ENCODE peak calls at places on chromosomes 11 and 22, in six cellular contexts. One of them, this sample, is unnamed.

GRCh38 chr22:23521442-23522113 is 58.5 kb downstream of the IGLL1 start:
- DNase-seq in posterior vena cava: peak
- DNase-seq in mammary epithelial cell: peak
- DNase-seq in NCI-H2081: peak
- DNase-seq in activated T-helper 9 cell treated with anti-CD3 and anti-CD28 coated beads, Interleukin-2, amount 50 U/mL, for 16 hours: peak
- DNase-seq in cardiac fibroblast: peak
- DNase-seq in this sample: peak

GRCh38 chr11:16739326-16739875 is 954 bp downstream of the C11orf58 start:
- DNase-seq in posterior vena cava: no peak
- DNase-seq in mammary epithelial cell: peak
- DNase-seq in NCI-H2081: no peak
- DNase-seq in activated T-helper 9 cell treated with anti-CD3 and anti-CD28 coated beads, Interleukin-2, amount 50 U/mL, for 16 hours: no peak
- DNase-seq in cardiac fibroblast: peak
- DNase-seq in this sample: no peak

GRCh38 chr22:36998620-36999351 is 20.5 kb downstream of the TST start:
- DNase-seq in posterior vena cava: peak
- DNase-seq in mammary epithelial cell: peak
- DNase-seq in NCI-H2081: no peak
- DNase-seq in activated T-helper 9 cell treated with anti-CD3 and anti-CD28 coated beads, Interleukin-2, amount 50 U/mL, for 16 hours: no peak
- DNase-seq in cardiac fibroblast: peak
- DNase-seq in this sample: no peak

GRCh38 chr11:6658647-6659046 is 3.0 kb upstream of the DCHS1 start:
- DNase-seq in posterior vena cava: no peak
- DNase-seq in mammary epithelial cell: no peak
- DNase-seq in NCI-H2081: no peak
- DNase-seq in activated T-helper 9 cell treated with anti-CD3 and anti-CD28 coated beads, Interleukin-2, amount 50 U/mL, for 16 hours: no peak
- DNase-seq in cardiac fibroblast: no peak
- DNase-seq in this sample: no peak

GRCh38 chr11:28566643-28567042 is 458.5 kb downstream of the METTL15 start:
- DNase-seq in posterior vena cava: peak
- DNase-seq in mammary epithelial cell: peak
- DNase-seq in NCI-H2081: no peak
- DNase-seq in activated T-helper 9 cell treated with anti-CD3 and anti-CD28 coated beads, Interleukin-2, amount 50 U/mL, for 16 hours: no peak
- DNase-seq in cardiac fibroblast: peak
- DNase-seq in this sample: peak

GRCh38 chr11:65917434-65918210 is 1.2 kb downstream of the C11orf68 start:
- DNase-seq in posterior vena cava: peak
- DNase-seq in mammary epithelial cell: no peak
- DNase-seq in NCI-H2081: no peak
- DNase-seq in activated T-helper 9 cell treated with anti-CD3 and anti-CD28 coated beads, Interleukin-2, amount 50 U/mL, for 16 hours: no peak
- DNase-seq in cardiac fibroblast: no peak
- DNase-seq in this sample: no peak

GRCh38 chr22:26558246-26558895 is 31.6 kb downstream of the TPST2 start:
- DNase-seq in posterior vena cava: no peak
- DNase-seq in mammary epithelial cell: no peak
- DNase-seq in NCI-H2081: peak
- DNase-seq in activated T-helper 9 cell treated with anti-CD3 and anti-CD28 coated beads, Interleukin-2, amount 50 U/mL, for 16 hours: no peak
- DNase-seq in cardiac fibroblast: peak
- DNase-seq in this sample: no peak

GRCh38 chr11:122661182-122661945 is 5.8 kb downstream of the UBASH3B start:
- DNase-seq in posterior vena cava: no peak
- DNase-seq in mammary epithelial cell: peak
- DNase-seq in NCI-H2081: peak
- DNase-seq in activated T-helper 9 cell treated with anti-CD3 and anti-CD28 coated beads, Interleukin-2, amount 50 U/mL, for 16 hours: no peak
- DNase-seq in cardiac fibroblast: no peak
- DNase-seq in this sample: no peak

GRCh38 chr11:102853956-102854355 is 10.5 kb upstream of the MMP3 start:
- DNase-seq in posterior vena cava: no peak
- DNase-seq in mammary epithelial cell: peak
- DNase-seq in NCI-H2081: no peak
- DNase-seq in activated T-helper 9 cell treated with anti-CD3 and anti-CD28 coated beads, Interleukin-2, amount 50 U/mL, for 16 hours: no peak
- DNase-seq in cardiac fibroblast: no peak
- DNase-seq in this sample: no peak

GRCh38 chr11:128463975-128464374 is 123.4 kb downstream of the ETS1 start:
- DNase-seq in posterior vena cava: no peak
- DNase-seq in mammary epithelial cell: no peak
- DNase-seq in NCI-H2081: no peak
- DNase-seq in activated T-helper 9 cell treated with anti-CD3 and anti-CD28 coated beads, Interleukin-2, amount 50 U/mL, for 16 hours: no peak
- DNase-seq in cardiac fibroblast: peak
- DNase-seq in this sample: no peak

GRCh38 chr11:12287374-12288211 is 89.8 kb upstream of the PARVA start:
- DNase-seq in posterior vena cava: peak
- DNase-seq in mammary epithelial cell: peak
- DNase-seq in NCI-H2081: peak
- DNase-seq in activated T-helper 9 cell treated with anti-CD3 and anti-CD28 coated beads, Interleukin-2, amount 50 U/mL, for 16 hours: no peak
- DNase-seq in cardiac fibroblast: peak
- DNase-seq in this sample: peak

GRCh38 chr11:124865902-124866851 is 945 bp downstream of the ROBO3 start:
- DNase-seq in posterior vena cava: no peak
- DNase-seq in mammary epithelial cell: no peak
- DNase-seq in NCI-H2081: no peak
- DNase-seq in activated T-helper 9 cell treated with anti-CD3 and anti-CD28 coated beads, Interleukin-2, amount 50 U/mL, for 16 hours: peak
- DNase-seq in cardiac fibroblast: peak
- DNase-seq in this sample: no peak

GRCh38 chr11:95325777-95326258 is 94.8 kb upstream of the SESN3 start:
- DNase-seq in posterior vena cava: no peak
- DNase-seq in mammary epithelial cell: no peak
- DNase-seq in NCI-H2081: no peak
- DNase-seq in activated T-helper 9 cell treated with anti-CD3 and anti-CD28 coated beads, Interleukin-2, amount 50 U/mL, for 16 hours: no peak
- DNase-seq in cardiac fibroblast: peak
- DNase-seq in this sample: no peak

GRCh38 chr11:74278721-74279148 is 32.7 kb downstream of the P4HA3 start:
- DNase-seq in posterior vena cava: peak
- DNase-seq in mammary epithelial cell: peak
- DNase-seq in NCI-H2081: no peak
- DNase-seq in activated T-helper 9 cell treated with anti-CD3 and anti-CD28 coated beads, Interleukin-2, amount 50 U/mL, for 16 hours: no peak
- DNase-seq in cardiac fibroblast: peak
- DNase-seq in this sample: no peak

GRCh38 chr11:29300441-29300840 is 716.4 kb downstream of the KCNA4 start:
- DNase-seq in posterior vena cava: no peak
- DNase-seq in mammary epithelial cell: peak
- DNase-seq in NCI-H2081: no peak
- DNase-seq in activated T-helper 9 cell treated with anti-CD3 and anti-CD28 coated beads, Interleukin-2, amount 50 U/mL, for 16 hours: no peak
- DNase-seq in cardiac fibroblast: peak
- DNase-seq in this sample: no peak

GRCh38 chr11:1196516-1197391 is 26.1 kb upstream of the MUC5B start:
- DNase-seq in posterior vena cava: peak
- DNase-seq in mammary epithelial cell: no peak
- DNase-seq in NCI-H2081: no peak
- DNase-seq in activated T-helper 9 cell treated with anti-CD3 and anti-CD28 coated beads, Interleukin-2, amount 50 U/mL, for 16 hours: no peak
- DNase-seq in cardiac fibroblast: no peak
- DNase-seq in this sample: peak

GRCh38 chr11:120603071-120603470 is 91.5 kb downstream of the GRIK4 start:
- DNase-seq in posterior vena cava: peak
- DNase-seq in mammary epithelial cell: no peak
- DNase-seq in NCI-H2081: no peak
- DNase-seq in activated T-helper 9 cell treated with anti-CD3 and anti-CD28 coated beads, Interleukin-2, amount 50 U/mL, for 16 hours: no peak
- DNase-seq in cardiac fibroblast: no peak
- DNase-seq in this sample: no peak

GRCh38 chr22:29342577-29343312 is 27.2 kb upstream of the RASL10A start:
- DNase-seq in posterior vena cava: no peak
- DNase-seq in mammary epithelial cell: no peak
- DNase-seq in NCI-H2081: no peak
- DNase-seq in activated T-helper 9 cell treated with anti-CD3 and anti-CD28 coated beads, Interleukin-2, amount 50 U/mL, for 16 hours: no peak
- DNase-seq in cardiac fibroblast: no peak
- DNase-seq in this sample: no peak

GRCh38 chr22:38699784-38700183 is 959 bp downstream of the JOSD1 start:
- DNase-seq in posterior vena cava: no peak
- DNase-seq in mammary epithelial cell: peak
- DNase-seq in NCI-H2081: no peak
- DNase-seq in activated T-helper 9 cell treated with anti-CD3 and anti-CD28 coated beads, Interleukin-2, amount 50 U/mL, for 16 hours: no peak
- DNase-seq in cardiac fibroblast: peak
- DNase-seq in this sample: no peak

GRCh38 chr11:1832181-1832988 is 2.4 kb upstream of the SYT8 start:
- DNase-seq in posterior vena cava: no peak
- DNase-seq in mammary epithelial cell: no peak
- DNase-seq in NCI-H2081: no peak
- DNase-seq in activated T-helper 9 cell treated with anti-CD3 and anti-CD28 coated beads, Interleukin-2, amount 50 U/mL, for 16 hours: peak
- DNase-seq in cardiac fibroblast: no peak
- DNase-seq in this sample: no peak

GRCh38 chr11:81497202-81497804 is 1236.4 kb downstream of the FAM181B start:
- DNase-seq in posterior vena cava: no peak
- DNase-seq in mammary epithelial cell: peak
- DNase-seq in NCI-H2081: peak
- DNase-seq in activated T-helper 9 cell treated with anti-CD3 and anti-CD28 coated beads, Interleukin-2, amount 50 U/mL, for 16 hours: no peak
- DNase-seq in cardiac fibroblast: peak
- DNase-seq in this sample: no peak

GRCh38 chr11:85137597-85137996 is 489.5 kb downstream of the DLG2 start:
- DNase-seq in posterior vena cava: no peak
- DNase-seq in mammary epithelial cell: no peak
- DNase-seq in NCI-H2081: peak
- DNase-seq in activated T-helper 9 cell treated with anti-CD3 and anti-CD28 coated beads, Interleukin-2, amount 50 U/mL, for 16 hours: no peak
- DNase-seq in cardiac fibroblast: no peak
- DNase-seq in this sample: no peak

GRCh38 chr11:119683783-119684182 is 45.2 kb downstream of the NECTIN1 start:
- DNase-seq in posterior vena cava: no peak
- DNase-seq in mammary epithelial cell: peak
- DNase-seq in NCI-H2081: no peak
- DNase-seq in activated T-helper 9 cell treated with anti-CD3 and anti-CD28 coated beads, Interleukin-2, amount 50 U/mL, for 16 hours: no peak
- DNase-seq in cardiac fibroblast: no peak
- DNase-seq in this sample: no peak

GRCh38 chr11:23767576-23767975 is 729.3 kb upstream of the LUZP2 start:
- DNase-seq in posterior vena cava: no peak
- DNase-seq in mammary epithelial cell: no peak
- DNase-seq in NCI-H2081: no peak
- DNase-seq in activated T-helper 9 cell treated with anti-CD3 and anti-CD28 coated beads, Interleukin-2, amount 50 U/mL, for 16 hours: no peak
- DNase-seq in cardiac fibroblast: peak
- DNase-seq in this sample: no peak

GRCh38 chr22:50191041-50191740 is 5.5 kb downstream of the TRABD start:
- DNase-seq in posterior vena cava: no peak
- DNase-seq in mammary epithelial cell: no peak
- DNase-seq in NCI-H2081: no peak
- DNase-seq in activated T-helper 9 cell treated with anti-CD3 and anti-CD28 coated beads, Interleukin-2, amount 50 U/mL, for 16 hours: peak
- DNase-seq in cardiac fibroblast: no peak
- DNase-seq in this sample: no peak

GRCh38 chr11:47413908-47414684 is 5.7 kb downstream of the SLC39A13 start:
- DNase-seq in posterior vena cava: peak
- DNase-seq in mammary epithelial cell: no peak
- DNase-seq in NCI-H2081: no peak
- DNase-seq in activated T-helper 9 cell treated with anti-CD3 and anti-CD28 coated beads, Interleukin-2, amount 50 U/mL, for 16 hours: no peak
- DNase-seq in cardiac fibroblast: peak
- DNase-seq in this sample: no peak

GRCh38 chr11:14502039-14502438 is 2.4 kb upstream of the COPB1 start:
- DNase-seq in posterior vena cava: no peak
- DNase-seq in mammary epithelial cell: no peak
- DNase-seq in NCI-H2081: no peak
- DNase-seq in activated T-helper 9 cell treated with anti-CD3 and anti-CD28 coated beads, Interleukin-2, amount 50 U/mL, for 16 hours: no peak
- DNase-seq in cardiac fibroblast: no peak
- DNase-seq in this sample: no peak

GRCh38 chr11:48095779-48096470 is 115.6 kb downstream of the PTPRJ start:
- DNase-seq in posterior vena cava: no peak
- DNase-seq in mammary epithelial cell: no peak
- DNase-seq in NCI-H2081: no peak
- DNase-seq in activated T-helper 9 cell treated with anti-CD3 and anti-CD28 coated beads, Interleukin-2, amount 50 U/mL, for 16 hours: no peak
- DNase-seq in cardiac fibroblast: no peak
- DNase-seq in this sample: no peak

GRCh38 chr22:35987487-35987886 is 41.1 kb downstream of the RBFOX2 start:
- DNase-seq in posterior vena cava: no peak
- DNase-seq in mammary epithelial cell: no peak
- DNase-seq in NCI-H2081: no peak
- DNase-seq in activated T-helper 9 cell treated with anti-CD3 and anti-CD28 coated beads, Interleukin-2, amount 50 U/mL, for 16 hours: no peak
- DNase-seq in cardiac fibroblast: peak
- DNase-seq in this sample: no peak

GRCh38 chr11:47864910-47865309 is 16.8 kb upstream of the NUP160 start:
- DNase-seq in posterior vena cava: no peak
- DNase-seq in mammary epithelial cell: no peak
- DNase-seq in NCI-H2081: no peak
- DNase-seq in activated T-helper 9 cell treated with anti-CD3 and anti-CD28 coated beads, Interleukin-2, amount 50 U/mL, for 16 hours: no peak
- DNase-seq in cardiac fibroblast: peak
- DNase-seq in this sample: no peak

GRCh38 chr11:21566521-21567100 is 626.3 kb upstream of the ANO5 start:
- DNase-seq in posterior vena cava: no peak
- DNase-seq in mammary epithelial cell: no peak
- DNase-seq in NCI-H2081: no peak
- DNase-seq in activated T-helper 9 cell treated with anti-CD3 and anti-CD28 coated beads, Interleukin-2, amount 50 U/mL, for 16 hours: no peak
- DNase-seq in cardiac fibroblast: no peak
- DNase-seq in this sample: no peak

GRCh38 chr22:19967850-19968449 is 26.3 kb upstream of the TXNRD2 start:
- DNase-seq in posterior vena cava: no peak
- DNase-seq in mammary epithelial cell: no peak
- DNase-seq in NCI-H2081: no peak
- DNase-seq in activated T-helper 9 cell treated with anti-CD3 and anti-CD28 coated beads, Interleukin-2, amount 50 U/mL, for 16 hours: no peak
- DNase-seq in cardiac fibroblast: no peak
- DNase-seq in this sample: no peak

GRCh38 chr22:27238935-27239510 is 562.5 kb downstream of the MN1 start:
- DNase-seq in posterior vena cava: peak
- DNase-seq in mammary epithelial cell: peak
- DNase-seq in NCI-H2081: no peak
- DNase-seq in activated T-helper 9 cell treated with anti-CD3 and anti-CD28 coated beads, Interleukin-2, amount 50 U/mL, for 16 hours: no peak
- DNase-seq in cardiac fibroblast: peak
- DNase-seq in this sample: peak

GRCh38 chr11:119533931-119534694 is 111.1 kb upstream of the THY1 start:
- DNase-seq in posterior vena cava: peak
- DNase-seq in mammary epithelial cell: peak
- DNase-seq in NCI-H2081: peak
- DNase-seq in activated T-helper 9 cell treated with anti-CD3 and anti-CD28 coated beads, Interleukin-2, amount 50 U/mL, for 16 hours: peak
- DNase-seq in cardiac fibroblast: peak
- DNase-seq in this sample: peak

GRCh38 chr11:35173011-35173511 is 34.1 kb downstream of the CD44 start:
- DNase-seq in posterior vena cava: no peak
- DNase-seq in mammary epithelial cell: no peak
- DNase-seq in NCI-H2081: no peak
- DNase-seq in activated T-helper 9 cell treated with anti-CD3 and anti-CD28 coated beads, Interleukin-2, amount 50 U/mL, for 16 hours: no peak
- DNase-seq in cardiac fibroblast: peak
- DNase-seq in this sample: no peak

GRCh38 chr11:128759168-128759567 is 65.3 kb downstream of the FLI1 start:
- DNase-seq in posterior vena cava: no peak
- DNase-seq in mammary epithelial cell: no peak
- DNase-seq in NCI-H2081: no peak
- DNase-seq in activated T-helper 9 cell treated with anti-CD3 and anti-CD28 coated beads, Interleukin-2, amount 50 U/mL, for 16 hours: no peak
- DNase-seq in cardiac fibroblast: no peak
- DNase-seq in this sample: no peak

GRCh38 chr11:85756401-85757200 is 54.3 kb downstream of the SYTL2 start:
- DNase-seq in posterior vena cava: no peak
- DNase-seq in mammary epithelial cell: no peak
- DNase-seq in NCI-H2081: no peak
- DNase-seq in activated T-helper 9 cell treated with anti-CD3 and anti-CD28 coated beads, Interleukin-2, amount 50 U/mL, for 16 hours: no peak
- DNase-seq in cardiac fibroblast: no peak
- DNase-seq in this sample: no peak

This sample was measured in RWPE2.